ENCODE peak calls at places on chromosomes 1 and 21, in six cellular contexts. One of them, this sample, is unnamed.
A peak's percentile ranks its signal among the peaks of the same experiment; 100 is the strongest.

GRCh38 chr1:204409111-204409510 is 2.5 kb downstream of the PPP1R15B start:
- DNase-seq in foreskin fibroblast: no peak
- DNase-seq in GM04504: no peak
- DNase-seq in uterus: no peak
- DNase-seq in OCI-LY7: no peak
- DNase-seq in CMK: no peak
- DNase-seq in this sample: no peak

GRCh38 chr1:42003433-42003832 is 84.7 kb upstream of the HIVEP3 start:
- DNase-seq in uterus: no peak
- DNase-seq in OCI-LY7: no peak
- DNase-seq in foreskin fibroblast: no peak
- DNase-seq in GM04504: no peak
- DNase-seq in CMK: no peak
- DNase-seq in this sample: no peak

GRCh38 chr1:218557731-218558130 is 212.6 kb downstream of the TGFB2 start:
- DNase-seq in OCI-LY7: no peak
- DNase-seq in GM04504: no peak
- DNase-seq in uterus: no peak
- DNase-seq in foreskin fibroblast: peak; percentile 45
- DNase-seq in CMK: no peak
- DNase-seq in this sample: no peak

GRCh38 chr1:116064616-116065015 is 46.6 kb upstream of the MAB21L3 start:
- DNase-seq in foreskin fibroblast: peak; percentile 85
- DNase-seq in CMK: no peak
- DNase-seq in GM04504: no peak
- DNase-seq in OCI-LY7: no peak
- DNase-seq in uterus: no peak
- DNase-seq in this sample: no peak

GRCh38 chr21:46436586-46436985 is 22.1 kb upstream of the DIP2A start:
- DNase-seq in CMK: no peak
- DNase-seq in foreskin fibroblast: no peak
- DNase-seq in GM04504: no peak
- DNase-seq in uterus: no peak
- DNase-seq in OCI-LY7: no peak
- DNase-seq in this sample: no peak

GRCh38 chr1:44672254-44672955 is 1.9 kb downstream of the TMEM53 start:
- DNase-seq in GM04504: no peak
- DNase-seq in foreskin fibroblast: peak; percentile 84
- DNase-seq in CMK: peak; percentile 67
- DNase-seq in OCI-LY7: peak; percentile 44
- DNase-seq in uterus: no peak
- DNase-seq in this sample: no peak

GRCh38 chr1:12315126-12315525 is 85.3 kb downstream of the VPS13D start:
- DNase-seq in foreskin fibroblast: no peak
- DNase-seq in OCI-LY7: no peak
- DNase-seq in CMK: no peak
- DNase-seq in GM04504: no peak
- DNase-seq in uterus: no peak
- DNase-seq in this sample: no peak

GRCh38 chr1:220564216-220564615 is 36.3 kb downstream of the MARK1 start:
- DNase-seq in foreskin fibroblast: no peak
- DNase-seq in OCI-LY7: no peak
- DNase-seq in CMK: no peak
- DNase-seq in uterus: no peak
- DNase-seq in GM04504: no peak
- DNase-seq in this sample: no peak

GRCh38 chr1:76079475-76080227 is 5.1 kb downstream of the ST6GALNAC3 start:
- DNase-seq in GM04504: no peak
- DNase-seq in CMK: no peak
- DNase-seq in foreskin fibroblast: no peak
- DNase-seq in OCI-LY7: no peak
- DNase-seq in uterus: no peak
- DNase-seq in this sample: no peak